ENCODE peak calls at places on chromosomes 16 and 17, in five cellular contexts. S is amniotic stem cell; K is T47D; I is anterior cingulate cortex; U is activated CD4-positive, alpha-beta T cell treated with anti-CD3 and anti-CD28 coated beads, Interleukin-2, amount 50 U/mL, for 1 hour. A is an unnamed sample.

GRCh38 chr17:35003778-35004177 is 23.5 kb downstream of the LIG3 start:
- DNase-seq in K (no peak), I (no peak), S (no peak), U (no peak), A (no peak)

GRCh38 chr16:85254051-85254450 is 141.8 kb upstream of the CIBAR2 start:
- DNase-seq in K (no peak), I (no peak), S (no peak), U (no peak), A (no peak)

GRCh38 chr17:9371019-9371418 is 204.6 kb downstream of the STX8 start:
- DNase-seq in I (no peak), U (no peak), S (peak; percentile 43), K (no peak), A (no peak)

GRCh38 chr16:61871837-61872777 is 164.1 kb downstream of the CDH8 start:
- DNase-seq in I (no peak), K (no peak), S (no peak), U (no peak), A (no peak)

GRCh38 chr17:49358638-49359247 is 3.3 kb downstream of the ZNF652 start:
- DNase-seq in I (no peak), K (no peak), U (no peak), S (no peak), A (peak; percentile 34)

GRCh38 chr17:17740627-17741237 is 59.5 kb downstream of the RAI1 start:
- DNase-seq in S (no peak), K (no peak), I (peak; percentile 32), U (peak; percentile 49), A (no peak)

GRCh38 chr16:83609178-83609577 is 198.6 kb upstream of the HSBP1 start:
- DNase-seq in K (no peak), I (no peak), U (no peak), S (no peak), A (no peak)

GRCh38 chr16:54867302-54867832 is 63.3 kb upstream of the IRX5 start:
- DNase-seq in K (no peak), I (no peak), S (no peak), U (no peak), A (no peak)

GRCh38 chr16:48561960-48562393 is 48.0 kb downstream of the N4BP1 start:
- DNase-seq in U (no peak), S (no peak), K (no peak), I (no peak), A (no peak)

GRCh38 chr17:76973040-76973439 is 104.8 kb downstream of the MGAT5B start:
- DNase-seq in I (no peak), U (no peak), S (no peak), K (no peak), A (no peak)

GRCh38 chr16:90035902-90036301 is 16.6 kb upstream of the DBNDD1 start:
- DNase-seq in K (no peak), S (no peak), U (no peak), I (no peak), A (no peak)

GRCh38 chr17:65833214-65833613 is 271.8 kb upstream of the AXIN2 start:
- DNase-seq in K (no peak), I (no peak), S (no peak), U (no peak), A (no peak)

GRCh38 chr16:16938009-16938408 is 532.8 kb downstream of the XYLT1 start:
- DNase-seq in S (no peak), I (no peak), K (no peak), U (no peak), A (no peak)

GRCh38 chr16:30110661-30111060 is 2.7 kb downstream of the GDPD3 start:
- DNase-seq in I (no peak), S (no peak), U (no peak), K (no peak), A (no peak)

GRCh38 chr17:80712089-80712488 is 167.5 kb downstream of the RPTOR start:
- DNase-seq in U (no peak), S (no peak), K (no peak), I (no peak), A (no peak)

GRCh38 chr17:57484081-57484666 is 227.9 kb downstream of the MSI2 start:
- DNase-seq in I (no peak), S (peak; percentile 12), K (no peak), U (no peak), A (no peak)

GRCh38 chr17:21275579-21276339 is 8.8 kb upstream of the MAP2K3 start:
- DNase-seq in I (peak; percentile 90), U (peak; percentile 95), K (peak; percentile 94), S (peak; percentile 59), A (peak; percentile 98)

GRCh38 chr17:21199856-21200255 is 14.1 kb downstream of the TMEM11 start:
- DNase-seq in K (no peak), I (no peak), U (no peak), S (no peak), A (peak; percentile 41)

GRCh38 chr16:83781-84615 is 6.0 kb downstream of the MPG start:
- DNase-seq in I (no peak), K (no peak), U (no peak), S (no peak), A (no peak)

GRCh38 chr16:4085405-4085970 is 30.8 kb downstream of the ADCY9 start:
- DNase-seq in U (no peak), S (no peak), I (no peak), K (no peak), A (no peak)

GRCh38 chr17:63714550-63715277 is 14.8 kb upstream of the LIMD2 start:
- DNase-seq in U (no peak), I (no peak), K (no peak), S (no peak), A (no peak)

GRCh38 chr17:37478187-37478586 is 11.5 kb upstream of the DUSP14 start:
- DNase-seq in K (no peak), I (no peak), S (no peak), U (no peak), A (no peak)

GRCh38 chr16:73329363-73330306 is 281.7 kb upstream of the ZFHX3 start:
- DNase-seq in I (peak; percentile 62), S (no peak), K (peak; percentile 16), U (no peak), A (no peak)

GRCh38 chr16:53090591-53091507 is 36.1 kb downstream of the CHD9 start:
- DNase-seq in K (no peak), U (no peak), I (peak; percentile 86), S (peak; percentile 51), A (peak; percentile 45)

GRCh38 chr17:45702666-45703266 is 81.4 kb upstream of the CRHR1 start:
- DNase-seq in S (no peak), K (peak; percentile 41), U (no peak), I (no peak), A (no peak)

GRCh38 chr17:336110-337021 is 16.2 kb downstream of the RPH3AL start:
- DNase-seq in S (no peak), K (no peak), I (no peak), U (peak; percentile 65), A (no peak)

GRCh38 chr17:82013772-82014321 is 8.8 kb downstream of the CENPX start:
- DNase-seq in K (no peak), S (no peak), U (no peak), I (no peak), A (no peak)

GRCh38 chr17:56727876-56728617 is 105.7 kb downstream of the C17orf67 start:
- DNase-seq in U (no peak), I (no peak), K (no peak), S (no peak), A (no peak)

GRCh38 chr16:51524555-51525373 is 373.7 kb upstream of the SALL1 start:
- DNase-seq in I (no peak), U (no peak), K (no peak), S (no peak), A (no peak)

GRCh38 chr17:67290994-67291362 is 46.0 kb upstream of the HELZ start:
- DNase-seq in I (no peak), K (no peak), U (no peak), S (no peak), A (no peak)

GRCh38 chr16:53865492-53865863 is 161.5 kb downstream of the FTO start:
- DNase-seq in K (no peak), I (no peak), S (no peak), U (no peak), A (no peak)

GRCh38 chr16:50550035-50550434 is 1.8 kb downstream of the NKD1 start:
- DNase-seq in I (no peak), K (no peak), U (peak; percentile 23), S (no peak), A (no peak)

GRCh38 chr17:46984341-46984740 is 5.3 kb upstream of the RPRML start:
- DNase-seq in S (no peak), I (no peak), U (no peak), K (no peak), A (no peak)

A was measured in B cell.